ENCODE peak calls at places on chromosomes 6 and 20, in eight cellular contexts. One of them, this sample, is unnamed.

GRCh38 chr6:148203281-148203925 is 139.2 kb upstream of the SASH1 start:
- DNase-seq in tibial artery: no peak
- DNase-seq in progenitor cell of endocrine pancreas: no peak
- DNase-seq in CD4-positive, CD25-positive, alpha-beta regulatory T cell: no peak
- DNase-seq in glutamatergic neuron: no peak
- DNase-seq in memory B cell: no peak
- DNase-seq in omental fat pad: no peak
- DNase-seq in NCI-H1105 treated with DMSO at 0.1 percent for 48 hours: no peak
- DNase-seq in this sample: no peak

GRCh38 chr20:60977896-60978295 is 274.2 kb upstream of the CDH4 start:
- DNase-seq in tibial artery: no peak
- DNase-seq in progenitor cell of endocrine pancreas: no peak
- DNase-seq in CD4-positive, CD25-positive, alpha-beta regulatory T cell: no peak
- DNase-seq in glutamatergic neuron: no peak
- DNase-seq in memory B cell: no peak
- DNase-seq in omental fat pad: no peak
- DNase-seq in NCI-H1105 treated with DMSO at 0.1 percent for 48 hours: peak; percentile 63
- DNase-seq in this sample: no peak

GRCh38 chr6:85192186-85192585 is 257.7 kb upstream of the NT5E start:
- DNase-seq in tibial artery: no peak
- DNase-seq in progenitor cell of endocrine pancreas: no peak
- DNase-seq in CD4-positive, CD25-positive, alpha-beta regulatory T cell: no peak
- DNase-seq in glutamatergic neuron: no peak
- DNase-seq in memory B cell: no peak
- DNase-seq in omental fat pad: no peak
- DNase-seq in NCI-H1105 treated with DMSO at 0.1 percent for 48 hours: no peak
- DNase-seq in this sample: no peak

GRCh38 chr6:150176152-150176551 is 33.3 kb downstream of the PPP1R14C start:
- DNase-seq in tibial artery: no peak
- DNase-seq in progenitor cell of endocrine pancreas: no peak
- DNase-seq in CD4-positive, CD25-positive, alpha-beta regulatory T cell: no peak
- DNase-seq in glutamatergic neuron: no peak
- DNase-seq in memory B cell: no peak
- DNase-seq in omental fat pad: no peak
- DNase-seq in NCI-H1105 treated with DMSO at 0.1 percent for 48 hours: no peak
- DNase-seq in this sample: peak; percentile 93

GRCh38 chr6:19905584-19905983 is 68.4 kb downstream of the ID4 start:
- DNase-seq in tibial artery: no peak
- DNase-seq in progenitor cell of endocrine pancreas: no peak
- DNase-seq in CD4-positive, CD25-positive, alpha-beta regulatory T cell: no peak
- DNase-seq in glutamatergic neuron: no peak
- DNase-seq in memory B cell: no peak
- DNase-seq in omental fat pad: no peak
- DNase-seq in NCI-H1105 treated with DMSO at 0.1 percent for 48 hours: no peak
- DNase-seq in this sample: no peak

GRCh38 chr6:157761331-157761921 is 61.6 kb upstream of the SNX9 start:
- DNase-seq in tibial artery: no peak
- DNase-seq in progenitor cell of endocrine pancreas: no peak
- DNase-seq in CD4-positive, CD25-positive, alpha-beta regulatory T cell: peak; percentile 68
- DNase-seq in glutamatergic neuron: no peak
- DNase-seq in memory B cell: no peak
- DNase-seq in omental fat pad: no peak
- DNase-seq in NCI-H1105 treated with DMSO at 0.1 percent for 48 hours: no peak
- DNase-seq in this sample: no peak

GRCh38 chr6:33279971-33280511 is 3.1 kb downstream of the B3GALT4 start:
- DNase-seq in tibial artery: no peak
- DNase-seq in progenitor cell of endocrine pancreas: peak; percentile 42
- DNase-seq in CD4-positive, CD25-positive, alpha-beta regulatory T cell: no peak
- DNase-seq in glutamatergic neuron: peak; percentile 48
- DNase-seq in memory B cell: no peak
- DNase-seq in omental fat pad: no peak
- DNase-seq in NCI-H1105 treated with DMSO at 0.1 percent for 48 hours: peak; percentile 45
- DNase-seq in this sample: peak; percentile 81

GRCh38 chr6:27893836-27894807 is 18.1 kb downstream of the OR2B2 start:
- DNase-seq in tibial artery: peak; percentile 88
- DNase-seq in progenitor cell of endocrine pancreas: peak; percentile 68
- DNase-seq in CD4-positive, CD25-positive, alpha-beta regulatory T cell: peak; percentile 92
- DNase-seq in glutamatergic neuron: peak; percentile 86
- DNase-seq in memory B cell: peak; percentile 68
- DNase-seq in omental fat pad: peak; percentile 78
- DNase-seq in NCI-H1105 treated with DMSO at 0.1 percent for 48 hours: peak; percentile 97
- DNase-seq in this sample: peak; percentile 97

GRCh38 chr6:150739711-150740349 is 125.7 kb upstream of the MTHFD1L start:
- DNase-seq in tibial artery: no peak
- DNase-seq in progenitor cell of endocrine pancreas: no peak
- DNase-seq in CD4-positive, CD25-positive, alpha-beta regulatory T cell: no peak
- DNase-seq in glutamatergic neuron: no peak
- DNase-seq in memory B cell: no peak
- DNase-seq in omental fat pad: no peak
- DNase-seq in NCI-H1105 treated with DMSO at 0.1 percent for 48 hours: no peak
- DNase-seq in this sample: no peak